ENCODE peak calls at places on chromosomes 7 and 10, in six cellular contexts. S is erythroblast, A is ovary, I is uterus, Y is tibial nerve, W is breast epithelium. V is an unnamed sample.

GRCh38 chr7:144821069-144821468 is 14.8 kb downstream of the TPK1 start:
- DNase-seq in S (no peak), A (no peak), I (no peak), Y (no peak), W (no peak), V (no peak)

GRCh38 chr7:43575506-43575905 is 7.4 kb upstream of the STK17A start:
- DNase-seq in S (no peak), A (no peak), I (no peak), Y (no peak), W (no peak), V (no peak)

GRCh38 chr10:73529089-73529832 is 33.4 kb upstream of the PPP3CB start:
- DNase-seq in S (peak; percentile 85), A (no peak), I (peak; percentile 67), Y (peak; percentile 74), W (no peak), V (peak; percentile 67)

GRCh38 chr7:45108863-45109262 is 2.6 kb downstream of the TBRG4 start:
- DNase-seq in S (no peak), A (no peak), I (no peak), Y (no peak), W (no peak), V (no peak)

GRCh38 chr10:131213651-131214505 is 97.6 kb downstream of the TCERG1L start:
- DNase-seq in S (no peak), A (no peak), I (peak; percentile 1), Y (no peak), W (no peak), V (no peak)

GRCh38 chr7:43113622-43114450 is 1.4 kb downstream of the HECW1 start:
- DNase-seq in S (no peak), A (no peak), I (no peak), Y (no peak), W (no peak), V (peak; percentile 68)

GRCh38 chr10:45425628-45426563 is 51.9 kb downstream of the ALOX5 start:
- DNase-seq in S (no peak), A (no peak), I (no peak), Y (no peak), W (no peak), V (peak; percentile 91)

GRCh38 chr10:99913831-99914235 is 95.9 kb downstream of the DNMBP start:
- DNase-seq in S (no peak), A (no peak), I (no peak), Y (no peak), W (no peak), V (no peak)

GRCh38 chr10:74153123-74153522 is 2.1 kb downstream of the ADK start:
- DNase-seq in S (no peak), A (no peak), I (peak; percentile 45), Y (peak; percentile 26), W (no peak), V (no peak)

GRCh38 chr7:77800158-77800557 is 1.6 kb downstream of the PHTF2 start:
- DNase-seq in S (peak; percentile 33), A (no peak), I (no peak), Y (no peak), W (no peak), V (no peak)

GRCh38 chr7:129315916-129316315 is 91.1 kb downstream of the AHCYL2 start:
- DNase-seq in S (no peak), A (no peak), I (no peak), Y (no peak), W (no peak), V (no peak)

GRCh38 chr10:109203616-109204375 is 719.5 kb downstream of the XPNPEP1 start:
- DNase-seq in S (no peak), A (no peak), I (no peak), Y (no peak), W (no peak), V (no peak)

GRCh38 chr10:4763513-4763912 is 62.5 kb upstream of the AKR1E2 start:
- DNase-seq in S (no peak), A (no peak), I (no peak), Y (no peak), W (no peak), V (no peak)

GRCh38 chr10:87054373-87055295 is 34.5 kb downstream of the FAM25A start:
- DNase-seq in S (no peak), A (no peak), I (no peak), Y (no peak), W (no peak), V (peak; percentile 57)

GRCh38 chr7:41576176-41576575 is 126.7 kb downstream of the INHBA start:
- DNase-seq in S (no peak), A (no peak), I (no peak), Y (no peak), W (no peak), V (no peak)

GRCh38 chr7:96933067-96933645 is 72.2 kb upstream of the DLX6 start:
- DNase-seq in S (no peak), A (no peak), I (no peak), Y (no peak), W (no peak), V (no peak)

GRCh38 chr10:124005991-124006392 is 87.4 kb downstream of the CHST15 start:
- DNase-seq in S (no peak), A (no peak), I (no peak), Y (no peak), W (peak; percentile 43), V (no peak)

GRCh38 chr10:50988792-50989191 is 85.5 kb upstream of the PRKG1 start:
- DNase-seq in S (peak; percentile 12), A (no peak), I (no peak), Y (no peak), W (no peak), V (no peak)

GRCh38 chr10:49260636-49261296 is 38.2 kb upstream of the C10orf71 start:
- DNase-seq in S (no peak), A (no peak), I (no peak), Y (no peak), W (no peak), V (no peak)

GRCh38 chr10:79152423-79152817 is 83.7 kb downstream of the ZMIZ1 start:
- DNase-seq in S (no peak), A (no peak), I (no peak), Y (no peak), W (no peak), V (no peak)

GRCh38 chr10:2279666-2280065 is 542.3 kb upstream of the ADARB2 start:
- DNase-seq in S (no peak), A (no peak), I (no peak), Y (no peak), W (no peak), V (no peak)

GRCh38 chr7:142120474-142121000 is 9.0 kb downstream of the MGAM2 start:
- DNase-seq in S (no peak), A (no peak), I (no peak), Y (no peak), W (no peak), V (no peak)

GRCh38 chr7:112571852-112572607 is 91.2 kb downstream of the LSMEM1 start:
- DNase-seq in S (peak; percentile 13), A (no peak), I (no peak), Y (no peak), W (no peak), V (no peak)

GRCh38 chr7:1858435-1859265 is 188.6 kb downstream of the ELFN1 start:
- DNase-seq in S (no peak), A (no peak), I (no peak), Y (no peak), W (no peak), V (no peak)

GRCh38 chr7:27128776-27129728 is 1.5 kb downstream of the HOXA4 start:
- DNase-seq in S (no peak), A (no peak), I (no peak), Y (no peak), W (no peak), V (no peak)

GRCh38 chr7:27132214-27132613 is 1.7 kb upstream of the HOXA4 start:
- DNase-seq in S (no peak), A (no peak), I (no peak), Y (no peak), W (no peak), V (no peak)

GRCh38 chr7:27131390-27131819 is 848 bp upstream of the HOXA4 start:
- DNase-seq in S (no peak), A (no peak), I (no peak), Y (no peak), W (no peak), V (no peak)

GRCh38 chr7:27129729-27130539 is 623 bp downstream of the HOXA4 start:
- DNase-seq in S (peak; percentile 34), A (no peak), I (no peak), Y (no peak), W (no peak), V (peak; percentile 63)

GRCh38 chr7:27130540-27131389 is at the start of gene HOXA4:
- DNase-seq in S (peak; percentile 88), A (peak; percentile 87), I (peak; percentile 92), Y (peak; percentile 84), W (peak; percentile 89), V (peak; percentile 98)
- TF ChIP-seq POLR2A in S (peak; percentile 17), A (no peak), I (peak; percentile 60), Y (no peak), W (peak; percentile 89), V (peak; percentile 88)

GRCh38 chr7:100049441-100050291 is at the start of gene ZSCAN21:
- DNase-seq in S (peak; percentile 89), A (peak; percentile 94), I (peak; percentile 85), Y (peak; percentile 79), W (peak; percentile 78), V (peak; percentile 81)
- TF ChIP-seq POLR2A in S (peak; percentile 85), A (peak; percentile 76), I (peak; percentile 78), Y (peak; percentile 50), W (peak; percentile 85), V (peak; percentile 85)

GRCh38 chr7:149126662-149127321 is 668 bp upstream of the ZNF425 start:
- DNase-seq in S (peak; percentile 76), A (peak; percentile 71), I (no peak), Y (no peak), W (no peak), V (peak; percentile 60)

GRCh38 chr7:149125189-149125863 is 798 bp downstream of the ZNF425 start:
- DNase-seq in S (peak; percentile 52), A (no peak), I (no peak), Y (no peak), W (no peak), V (no peak)

GRCh38 chr7:149130572-149131198 is 4.6 kb upstream of the ZNF425 start:
- DNase-seq in S (peak; percentile 11), A (no peak), I (no peak), Y (no peak), W (no peak), V (no peak)

DNA sequence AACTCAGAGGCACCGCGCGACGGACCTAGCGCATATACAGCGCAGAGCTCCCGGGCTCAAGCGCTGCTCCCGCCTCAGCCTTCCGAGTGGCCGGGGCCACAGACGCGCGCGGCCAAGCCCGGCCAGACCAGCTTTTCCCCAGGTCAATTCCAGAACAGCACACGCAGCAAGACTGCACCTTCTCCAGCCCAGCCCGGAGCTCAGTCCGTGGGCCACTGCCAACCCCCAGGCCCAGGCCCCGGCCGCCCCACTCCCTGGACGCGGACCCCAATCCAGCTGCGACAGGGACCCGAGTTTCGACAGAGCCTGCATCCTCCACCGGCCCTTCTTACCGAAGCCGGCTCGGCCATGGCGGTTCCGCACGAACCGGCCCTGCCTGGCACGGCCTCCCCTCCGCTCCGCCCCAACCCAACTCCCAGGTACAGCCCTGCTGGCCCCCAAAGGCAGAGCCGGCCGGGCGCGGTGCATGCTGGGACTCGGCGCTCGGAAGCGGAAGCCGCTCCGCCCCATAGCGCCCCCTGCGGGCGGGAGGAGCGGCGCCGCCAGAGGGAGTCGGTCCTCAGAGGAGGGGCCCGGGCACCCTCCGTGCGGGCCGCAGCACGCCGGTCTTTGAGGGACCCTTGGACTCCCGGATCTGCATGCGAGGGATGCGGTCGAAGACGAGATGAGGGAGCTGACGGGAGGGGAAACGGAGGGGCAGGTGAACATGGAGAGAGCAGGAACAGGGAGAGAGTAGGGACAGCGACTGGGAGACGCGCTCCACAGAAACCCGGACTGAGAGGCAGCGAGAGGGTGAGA is at the start of gene ZNF425:
- DNase-seq in S (peak; percentile 97), A (peak; percentile 96), I (peak; percentile 88), Y (peak; percentile 78), W (peak; percentile 90), V (peak; percentile 87)
- TF ChIP-seq POLR2A in S (peak; percentile 96), A (peak; percentile 89), I (peak; percentile 93), Y (peak; percentile 91), W (peak; percentile 96), V (peak; percentile 98)

GRCh38 chr10:18140957-18141888 is 999 bp downstream of the CACNB2 start:
- DNase-seq in S (no peak), A (no peak), I (peak; percentile 46), Y (no peak), W (no peak), V (no peak)
- TF ChIP-seq POLR2A in S (no peak), A (peak; percentile 4), I (no peak), Y (no peak), W (no peak), V (no peak)

V was measured in H54.